ENCODE peak calls at places on chromosomes 5 and 9, in ten cellular contexts. O, M, P, A, Z, K, B, C, F and D are unnamed samples.

GRCh38 chr5:151492729-151493128 is 45.3 kb downstream of the SLC36A1 start:
- DNase-seq in O (peak), M (peak), P (peak), A (no peak), Z (no peak), K (no peak), B (no peak), C (no peak), F (peak), D (no peak)

GRCh38 chr5:104223885-104224773 is 661.5 kb upstream of the NUDT12 start:
- DNase-seq in O (no peak), M (no peak), P (no peak), A (no peak), Z (no peak), K (no peak), B (no peak), C (no peak), F (no peak), D (no peak)

GRCh38 chr9:78383130-78383529 is 86.2 kb downstream of the PSAT1 start:
- DNase-seq in O (no peak), M (peak), P (no peak), A (peak), Z (no peak), K (no peak), B (no peak), C (no peak), F (no peak), D (peak)

GRCh38 chr9:87201316-87201715 is 254.0 kb upstream of the GAS1 start:
- DNase-seq in O (no peak), M (no peak), P (peak), A (peak), Z (no peak), K (no peak), B (no peak), C (no peak), F (no peak), D (no peak)

GRCh38 chr5:181221792-181222629 is 1.1 kb upstream of the TRIM41 start:
- DNase-seq in O (peak), M (peak), P (peak), A (peak), Z (peak), K (peak), B (peak), C (peak), F (peak), D (peak)

GRCh38 chr5:171299228-171299627 is 9.8 kb upstream of the TLX3 start:
- DNase-seq in O (no peak), M (no peak), P (no peak), A (no peak), Z (no peak), K (no peak), B (no peak), C (no peak), F (no peak), D (no peak)

GRCh38 chr9:113131689-113132151 is 19.1 kb upstream of the SLC31A2 start:
- DNase-seq in O (peak), M (no peak), P (no peak), A (no peak), Z (no peak), K (peak), B (no peak), C (no peak), F (no peak), D (no peak)

GRCh38 chr5:23588841-23589240 is 81.4 kb downstream of the PRDM9 start:
- DNase-seq in O (no peak), M (no peak), P (no peak), A (no peak), Z (no peak), K (no peak), B (no peak), C (no peak), F (no peak), D (no peak)

GRCh38 chr5:74041913-74042312 is 415.9 kb downstream of the ARHGEF28 start:
- DNase-seq in O (no peak), M (no peak), P (no peak), A (no peak), Z (no peak), K (no peak), B (no peak), C (no peak), F (no peak), D (no peak)

GRCh38 chr9:36163049-36163839 is 5.9 kb upstream of the CCIN start:
- DNase-seq in O (peak), M (no peak), P (peak), A (peak), Z (peak), K (no peak), B (no peak), C (no peak), F (no peak), D (no peak)

GRCh38 chr9:34929506-34930102 is 28.5 kb upstream of the PHF24 start:
- DNase-seq in O (no peak), M (peak), P (no peak), A (peak), Z (no peak), K (no peak), B (peak), C (no peak), F (no peak), D (peak)

GRCh38 chr5:142106061-142106460 is 2.5 kb upstream of the NDFIP1 start:
- DNase-seq in O (no peak), M (no peak), P (peak), A (no peak), Z (peak), K (no peak), B (no peak), C (no peak), F (no peak), D (no peak)

GRCh38 chr5:115816226-115817042 is at the start of gene CDO1:
- DNase-seq in O (no peak), M (peak), P (peak), A (peak), Z (peak), K (peak), B (peak), C (no peak), F (no peak), D (peak)

GRCh38 chr9:74610523-74611061 is 113.5 kb downstream of the RORB start:
- DNase-seq in O (no peak), M (no peak), P (no peak), A (peak), Z (no peak), K (no peak), B (no peak), C (no peak), F (no peak), D (no peak)

GRCh38 chr5:150645070-150645700 is 4.7 kb downstream of the SYNPO start:
- DNase-seq in O (peak), M (peak), P (peak), A (peak), Z (peak), K (no peak), B (no peak), C (no peak), F (no peak), D (no peak)

GRCh38 chr5:33115467-33115866 is 325.3 kb upstream of the TARS1 start:
- DNase-seq in O (no peak), M (no peak), P (no peak), A (peak), Z (no peak), K (no peak), B (no peak), C (no peak), F (no peak), D (no peak)

GRCh38 chr5:99614888-99615287 is 686.1 kb upstream of the CHD1 start:
- DNase-seq in O (no peak), M (no peak), P (no peak), A (no peak), Z (no peak), K (no peak), B (no peak), C (no peak), F (no peak), D (no peak)

GRCh38 chr9:124386201-124386600 is 29.0 kb downstream of the PSMB7 start:
- DNase-seq in O (no peak), M (no peak), P (no peak), A (no peak), Z (no peak), K (no peak), B (no peak), C (no peak), F (no peak), D (no peak)